ENCODE peak calls at places on chromosomes 6 and 20, in four cellular contexts. A, Q, I and L are unnamed samples.

GRCh38 chr20:30168025-30168799 is 1089.3 kb upstream of the DEFB115 start:
- DNase-seq in A (no peak), Q (peak; percentile 25), I (peak; percentile 4), L (no peak)

GRCh38 chr6:22737331-22737730 is 168.0 kb downstream of the HDGFL1 start:
- DNase-seq in I (no peak), Q (no peak), A (no peak), L (no peak)

GRCh38 chr6:157024745-157025144 is 247.6 kb downstream of the ARID1B start:
- DNase-seq in Q (no peak), I (no peak), A (no peak), L (no peak)

GRCh38 chr6:28656715-28657114 is 131.0 kb downstream of the GPX5 start:
- DNase-seq in I (no peak), A (peak; percentile 26), Q (no peak), L (no peak)

GRCh38 chr6:162273986-162274385 is 453.6 kb downstream of the PRKN start:
- DNase-seq in I (no peak), Q (no peak), A (no peak), L (no peak)

GRCh38 chr6:165988306-165988756 is 179.3 kb downstream of the TBXT start:
- DNase-seq in A (no peak), I (no peak), Q (no peak), L (no peak)

GRCh38 chr6:108287373-108287772 is 7.5 kb upstream of the AFG1L start:
- DNase-seq in Q (no peak), I (no peak), A (no peak), L (no peak)

GRCh38 chr20:1874534-1875168 is 20.6 kb upstream of the SIRPA start:
- DNase-seq in I (no peak), A (no peak), Q (peak; percentile 59), L (no peak)

GRCh38 chr20:44961868-44962267 is 1.7 kb upstream of the TOMM34 start:
- DNase-seq in I (no peak), A (no peak), Q (no peak), L (no peak)

GRCh38 chr20:31693987-31694661 is 28.5 kb downstream of the BCL2L1 start:
- DNase-seq in Q (no peak), A (no peak), I (no peak), L (no peak)

GRCh38 chr6:39889229-39889628 is 45.0 kb downstream of the MOCS1 start:
- DNase-seq in A (no peak), I (no peak), Q (no peak), L (no peak)

GRCh38 chr6:100678027-100678426 is 203.1 kb downstream of the ASCC3 start:
- DNase-seq in I (no peak), A (no peak), Q (no peak), L (no peak)

GRCh38 chr6:160424256-160424655 is 76.1 kb downstream of the SLC22A3 start:
- DNase-seq in I (no peak), Q (no peak), A (no peak), L (no peak)

GRCh38 chr6:19836799-19837510 is at the start of gene ID4:
- DNase-seq in A (no peak), Q (peak; percentile 94), I (no peak), L (no peak)

GRCh38 chr6:113873043-113873667 is 16.0 kb downstream of the MARCKS start:
- DNase-seq in A (peak; percentile 51), Q (peak; percentile 37), I (peak; percentile 16), L (no peak)

GRCh38 chr6:20876016-20876415 is 341.8 kb downstream of the CDKAL1 start:
- DNase-seq in A (no peak), Q (no peak), I (no peak), L (no peak)

GRCh38 chr6:14930366-14930989 is 315.4 kb upstream of the JARID2 start:
- DNase-seq in Q (no peak), I (no peak), A (no peak), L (no peak)

GRCh38 chr20:36688630-36689029 is 42.6 kb upstream of the SLA2 start:
- DNase-seq in Q (no peak), A (no peak), I (no peak), L (no peak)

GRCh38 chr20:16803965-16804792 is 56.0 kb downstream of the OTOR start:
- DNase-seq in Q (peak; percentile 34), I (peak; percentile 61), A (peak; percentile 36), L (peak; percentile 22)

GRCh38 chr6:7035837-7036249 is 71.9 kb upstream of the RREB1 start:
- DNase-seq in Q (no peak), I (no peak), A (no peak), L (no peak)

GRCh38 chr20:62644802-62645496 is 2.6 kb downstream of the SLCO4A1 start:
- DNase-seq in Q (no peak), A (no peak), I (no peak), L (no peak)

GRCh38 chr6:160991411-160992322 is at the start of gene MAP3K4:
- DNase-seq in A (peak; percentile 78), Q (peak; percentile 90), I (peak; percentile 86), L (peak; percentile 62)

GRCh38 chr6:73121421-73121993 is 103.8 kb downstream of the KHDC1L start:
- DNase-seq in I (no peak), A (no peak), Q (no peak), L (no peak)

GRCh38 chr6:37366910-37367309 is 13.1 kb downstream of the RNF8 start:
- DNase-seq in I (no peak), A (no peak), Q (no peak), L (no peak)

GRCh38 chr6:161477901-161478425 is 204.1 kb upstream of the AGPAT4 start:
- DNase-seq in I (no peak), Q (no peak), A (no peak), L (no peak)

GRCh38 chr6:163507965-163508364 is 93.4 kb downstream of the QKI start:
- DNase-seq in A (no peak), Q (no peak), I (no peak), L (no peak)

GRCh38 chr20:3312940-3313656 is 74.1 kb upstream of the SLC4A11 start:
- DNase-seq in Q (no peak), I (no peak), A (no peak), L (no peak)

GRCh38 chr6:159692303-159693127 is 526 bp downstream of the SOD2 start:
- DNase-seq in I (peak; percentile 67), A (peak; percentile 77), Q (peak; percentile 67), L (peak; percentile 37)

GRCh38 chr6:84926171-84926570 is 161.8 kb upstream of the TBX18 start:
- DNase-seq in I (no peak), A (no peak), Q (no peak), L (no peak)

GRCh38 chr20:57323034-57323433 is 6.6 kb upstream of the SPO11 start:
- DNase-seq in I (no peak), A (peak; percentile 61), Q (no peak), L (no peak)